ENCODE peak calls at places on chromosomes 2 and 18, in seven cellular contexts. R, C, Y, U, W, P and N are unnamed samples.

GRCh38 chr18:55735199-55735855 is 147.3 kb upstream of the TCF4 start:
- DNase-seq in R (no peak), C (no peak), Y (no peak), U (no peak), W (no peak), P (no peak), N (no peak)

GRCh38 chr18:36762074-36762473 is 66.7 kb downstream of the TPGS2 start:
- DNase-seq in R (no peak), C (no peak), Y (no peak), U (no peak), W (no peak), P (no peak), N (no peak)

GRCh38 chr18:36387296-36387695 is 89.8 kb downstream of the FHOD3 start:
- DNase-seq in R (no peak), C (no peak), Y (no peak), U (no peak), W (no peak), P (no peak), N (no peak)

GRCh38 chr2:18209934-18210639 is 331.6 kb downstream of the KCNS3 start:
- DNase-seq in R (no peak), C (no peak), Y (no peak), U (no peak), W (no peak), P (no peak), N (no peak)

GRCh38 chr2:3094999-3095958 is 282.3 kb downstream of the EIPR1 start:
- DNase-seq in R (no peak), C (no peak), Y (no peak), U (peak), W (no peak), P (no peak), N (no peak)

GRCh38 chr2:37230581-37230980 is 815 bp downstream of the CEBPZ start:
- DNase-seq in R (peak), C (peak), Y (no peak), U (peak), W (no peak), P (no peak), N (no peak)

GRCh38 chr2:237998530-237998929 is 31.7 kb downstream of the UBE2F start:
- DNase-seq in R (no peak), C (peak), Y (no peak), U (no peak), W (no peak), P (peak), N (no peak)

GRCh38 chr2:41222593-41222992 is 770.7 kb upstream of the SLC8A1 start:
- DNase-seq in R (no peak), C (no peak), Y (no peak), U (no peak), W (no peak), P (no peak), N (no peak)

GRCh38 chr2:64751286-64752260 is 97.9 kb upstream of the SERTAD2 start:
- DNase-seq in R (peak), C (peak), Y (peak), U (peak), W (no peak), P (no peak), N (peak)

GRCh38 chr2:118889995-118890394 is 42.5 kb upstream of the EN1 start:
- DNase-seq in R (no peak), C (no peak), Y (no peak), U (no peak), W (no peak), P (no peak), N (no peak)

GRCh38 chr2:224222976-224223375 is 178.9 kb downstream of the FAM124B start:
- DNase-seq in R (no peak), C (no peak), Y (no peak), U (no peak), W (no peak), P (no peak), N (no peak)

GRCh38 chr2:100819365-100820345 is at the start of gene NPAS2:
- DNase-seq in R (peak), C (peak), Y (no peak), U (peak), W (no peak), P (no peak), N (peak)

GRCh38 chr2:220243571-220243970 is 616.1 kb downstream of the SLC4A3 start:
- DNase-seq in R (no peak), C (no peak), Y (no peak), U (no peak), W (no peak), P (no peak), N (no peak)

GRCh38 chr18:43129946-43130523 is 14.6 kb upstream of the RIT2 start:
- DNase-seq in R (peak), C (no peak), Y (no peak), U (no peak), W (no peak), P (no peak), N (peak)

GRCh38 chr18:75133721-75134645 is 75.0 kb downstream of the PTGR3 start:
- DNase-seq in R (no peak), C (no peak), Y (no peak), U (no peak), W (no peak), P (no peak), N (no peak)

GRCh38 chr2:109331081-109331480 is 202.1 kb downstream of the SH3RF3 start:
- DNase-seq in R (no peak), C (no peak), Y (no peak), U (no peak), W (no peak), P (no peak), N (no peak)

GRCh38 chr2:150781142-150781541 is 293.7 kb upstream of the RND3 start:
- DNase-seq in R (no peak), C (no peak), Y (no peak), U (no peak), W (no peak), P (no peak), N (no peak)

GRCh38 chr2:129070663-129071062 is 752.0 kb upstream of the HS6ST1 start:
- DNase-seq in R (no peak), C (no peak), Y (no peak), U (no peak), W (no peak), P (no peak), N (no peak)

GRCh38 chr2:212109792-212110680 is 428.6 kb downstream of the ERBB4 start:
- DNase-seq in R (no peak), C (no peak), Y (no peak), U (no peak), W (no peak), P (no peak), N (no peak)

GRCh38 chr2:241391892-241392665 is 36.0 kb downstream of the FARP2 start:
- DNase-seq in R (peak), C (peak), Y (peak), U (no peak), W (no peak), P (no peak), N (peak)
- TF ChIP-seq JUND in R (no peak), C (no peak), Y (no peak), U (no peak), W (no peak), P (no peak), N (no peak)

GRCh38 chr2:16189019-16189850 is 248.9 kb downstream of the MYCN start:
- DNase-seq in R (no peak), C (no peak), Y (no peak), U (no peak), W (no peak), P (no peak), N (no peak)
- TF ChIP-seq JUND in R (no peak), C (no peak), Y (no peak), U (no peak), W (no peak), P (no peak), N (no peak)

DNA sequence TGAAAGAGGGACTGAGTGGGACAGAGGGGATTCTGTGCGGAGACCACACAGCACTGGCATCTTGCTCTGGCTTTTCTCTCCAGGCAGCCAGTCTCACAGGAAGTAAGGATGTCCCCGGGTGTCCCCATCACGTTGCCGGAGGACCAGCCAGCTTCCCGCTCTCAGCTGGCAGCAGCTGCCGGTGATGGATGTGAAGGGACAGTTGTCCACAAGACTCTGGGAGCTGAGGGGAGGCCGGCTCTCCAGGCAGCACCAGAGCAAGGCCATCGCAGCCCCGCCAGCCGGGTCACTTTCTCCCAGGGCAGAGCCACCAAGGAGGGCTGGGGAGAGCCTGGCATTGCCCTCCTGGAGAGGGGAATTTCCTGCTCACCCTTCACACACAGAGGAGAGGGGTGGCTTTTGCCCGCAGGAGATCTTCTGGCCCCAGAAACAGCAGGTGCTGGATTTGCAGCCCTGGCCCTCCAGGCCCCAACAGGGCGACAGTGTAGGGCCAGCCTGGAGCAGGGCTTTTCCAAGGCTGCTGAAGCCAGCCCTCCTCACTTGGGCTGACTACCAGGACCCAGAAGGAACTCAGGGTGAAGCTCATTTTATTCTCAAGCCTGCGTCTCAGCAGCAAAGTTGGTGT is 24.0 kb upstream of the B3GNT7 start:
- DNase-seq in R (no peak), C (no peak), Y (no peak), U (no peak), W (no peak), P (no peak), N (no peak)
- TF ChIP-seq JUND in R (no peak), C (no peak), Y (no peak), U (no peak), W (no peak), P (no peak), N (no peak)

DNA sequence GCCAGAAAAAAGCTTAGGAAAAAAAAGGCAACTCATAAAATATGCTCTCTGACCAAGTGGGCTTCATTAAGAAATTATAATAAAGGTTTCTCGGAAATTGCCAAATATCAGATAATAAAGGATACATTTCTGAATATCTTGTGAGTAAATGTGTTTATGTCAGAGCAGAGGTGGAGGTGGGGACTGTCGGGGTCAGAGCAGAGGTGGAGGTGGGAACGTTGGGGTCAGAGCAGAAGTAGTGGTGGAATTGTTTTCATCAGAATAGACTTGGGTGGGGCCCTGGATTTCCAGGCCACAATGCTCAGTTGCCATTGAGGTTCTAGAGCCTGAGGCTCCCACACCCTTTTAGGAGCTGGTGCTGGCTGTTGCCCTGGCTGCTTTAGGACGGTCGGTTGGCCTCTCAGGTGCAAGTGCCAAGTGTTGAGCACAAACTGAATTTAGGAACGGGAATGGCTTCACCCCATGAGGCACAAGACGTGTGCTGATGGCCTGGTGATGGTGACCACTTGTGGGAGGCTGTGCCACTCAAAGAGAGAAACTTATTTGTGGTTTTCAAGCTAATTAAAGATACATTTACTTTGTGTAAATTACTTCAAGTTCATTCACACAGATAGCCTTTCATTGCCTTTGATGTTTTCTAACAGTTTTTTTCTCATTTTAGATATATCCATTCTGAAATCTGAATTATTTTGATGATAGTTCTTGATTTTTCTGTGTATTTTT is 131.5 kb downstream of the ATP9B start:
- DNase-seq in R (peak), C (no peak), Y (peak), U (peak), W (peak), P (no peak), N (no peak)
- TF ChIP-seq JUND in R (no peak), C (no peak), Y (no peak), U (no peak), W (no peak), P (no peak), N (no peak)

GRCh38 chr2:42601076-42601475 is 32.6 kb downstream of the MTA3 start:
- DNase-seq in R (peak), C (no peak), Y (no peak), U (no peak), W (no peak), P (no peak), N (no peak)
- TF ChIP-seq JUND in R (no peak), C (no peak), Y (no peak), U (no peak), W (no peak), P (no peak), N (no peak)